ENCODE peak calls at places on chromosomes 11 and 22, in seven cellular contexts. K is GM23338, I is hepatocyte, G is neural progenitor cell, Z is PC-3, J is HCT116, A is GM23248. U is an unnamed sample. For H3K4me1, the result is how much of the 10 kb centered on the place peaks cover.

GRCh38 chr11:118002010-118002540 is 15.9 kb downstream of the IL10RA start:
- DNase-seq in K (no peak), I (no peak), G (no peak), Z (no peak), J (no peak), A (no peak), U (no peak)

GRCh38 chr11:199004-199581 is 6.2 kb downstream of the SCGB1C1 start:
- DNase-seq in K (no peak), I (no peak), G (no peak), Z (no peak), J (no peak), A (no peak), U (no peak)

GRCh38 chr22:26576026-26576680 is 13.8 kb downstream of the TPST2 start:
- DNase-seq in K (no peak), I (no peak), G (no peak), Z (no peak), J (no peak), A (no peak), U (no peak)

GRCh38 chr11:69873166-69874077 is 54.2 kb upstream of the FGF3 start:
- DNase-seq in K (no peak), I (no peak), G (no peak), Z (no peak), J (no peak), A (no peak), U (no peak)

GRCh38 chr11:120245434-120245833 is 5.5 kb downstream of the POU2F3 start:
- DNase-seq in K (no peak), I (no peak), G (no peak), Z (no peak), J (no peak), A (no peak), U (no peak)

GRCh38 chr11:131666006-131666405 is 295.6 kb downstream of the NTM start:
- DNase-seq in K (no peak), I (no peak), G (no peak), Z (no peak), J (no peak), A (peak), U (no peak)

GRCh38 chr22:37244114-37244921 is at the start of gene RAC2:
- DNase-seq in K (peak), I (peak), G (peak), Z (peak), J (peak), A (peak), U (peak)

GRCh38 chr11:1852885-1853284 is at the start of gene LSP1:
- DNase-seq in K (no peak), I (no peak), G (no peak), Z (no peak), J (no peak), A (no peak), U (peak)

GRCh38 chr22:40637181-40638150 is 947 bp upstream of the MRTFA start:
- DNase-seq in K (peak), I (peak), G (no peak), Z (peak), J (no peak), A (peak), U (peak)

GRCh38 chr11:38089728-38090127 is 1491.7 kb upstream of the RAG2 start:
- DNase-seq in K (no peak), I (peak), G (peak), Z (peak), J (no peak), A (no peak), U (no peak)

GRCh38 chr22:25368271-25368670 is 148.8 kb downstream of the CRYBB2 start:
- DNase-seq in K (no peak), I (peak), G (no peak), Z (peak), J (no peak), A (peak), U (no peak)

GRCh38 chr11:19962795-19963163 is 197.5 kb downstream of the DBX1 start:
- DNase-seq in K (no peak), I (no peak), G (no peak), Z (no peak), J (no peak), A (peak), U (no peak)

GRCh38 chr11:131618203-131618602 is 247.8 kb downstream of the NTM start:
- DNase-seq in K (no peak), I (no peak), G (no peak), Z (no peak), J (no peak), A (peak), U (no peak)

GRCh38 chr11:99693941-99694492 is 673.3 kb downstream of the CNTN5 start:
- DNase-seq in K (no peak), I (peak), G (no peak), Z (peak), J (no peak), A (peak), U (no peak)

GRCh38 chr11:18684267-18684666 is 14.3 kb upstream of the TMEM86A start:
- DNase-seq in K (no peak), I (no peak), G (no peak), Z (no peak), J (no peak), A (no peak), U (no peak)

GRCh38 chr11:81990659-81991443 is 742.8 kb downstream of the FAM181B start:
- DNase-seq in K (no peak), I (no peak), G (no peak), Z (no peak), J (no peak), A (no peak), U (no peak)

GRCh38 chr22:36562261-36562835 is 33.4 kb upstream of the EIF3D start:
- DNase-seq in K (no peak), I (no peak), G (no peak), Z (peak), J (no peak), A (peak), U (no peak)

GRCh38 chr11:24760681-24761080 is 263.8 kb downstream of the LUZP2 start:
- DNase-seq in K (no peak), I (no peak), G (no peak), Z (peak), J (no peak), A (no peak), U (no peak)

GRCh38 chr11:28697920-28698827 is 590.0 kb downstream of the METTL15 start:
- DNase-seq in K (peak), I (peak), G (peak), Z (peak), J (peak), A (peak), U (peak)

GRCh38 chr11:74171630-74172465 is 759 bp downstream of the PPME1 start:
- DNase-seq in K (no peak), I (no peak), G (no peak), Z (peak), J (no peak), A (peak), U (no peak)

GRCh38 chr11:12042215-12042676 is 33.8 kb upstream of the DKK3 start:
- DNase-seq in K (peak), I (peak), G (no peak), Z (peak), J (peak), A (peak), U (no peak)

GRCh38 chr11:7546324-7546791 is 32.6 kb downstream of the PPFIBP2 start:
- DNase-seq in K (no peak), I (no peak), G (no peak), Z (peak), J (no peak), A (peak), U (no peak)

GRCh38 chr11:113023228-113023627 is 62.0 kb downstream of the NCAM1 start:
- DNase-seq in K (no peak), I (no peak), G (no peak), Z (no peak), J (no peak), A (peak), U (no peak)

GRCh38 chr22:37454857-37455686 is 27.8 kb upstream of the ELFN2 start:
- DNase-seq in K (no peak), I (peak), G (no peak), Z (peak), J (peak), A (peak), U (no peak)

GRCh38 chr11:65493367-65494176 is 5.3 kb upstream of the MALAT1 start:
- DNase-seq in K (peak), I (peak), G (peak), Z (peak), J (peak), A (peak), U (no peak)

GRCh38 chr11:18804621-18805020 is 13.0 kb upstream of the PTPN5 start:
- DNase-seq in K (no peak), I (no peak), G (no peak), Z (no peak), J (no peak), A (no peak), U (no peak)

GRCh38 chr11:15471709-15472404 is 357.1 kb downstream of the INSC start:
- DNase-seq in K (peak), I (no peak), G (no peak), Z (no peak), J (no peak), A (no peak), U (no peak)

GRCh38 chr11:69280994-69281393 is 13.0 kb upstream of the MYEOV start:
- DNase-seq in K (no peak), I (peak), G (no peak), Z (peak), J (peak), A (peak), U (no peak)

GRCh38 chr22:47762141-47762540 is 999.7 kb downstream of the TBC1D22A start:
- DNase-seq in K (no peak), I (no peak), G (no peak), Z (no peak), J (no peak), A (no peak), U (no peak)

GRCh38 chr22:24060375-24060788 is 49.3 kb downstream of the CABIN1 start:
- DNase-seq in K (no peak), I (no peak), G (no peak), Z (peak), J (no peak), A (peak), U (no peak)

GRCh38 chr22:45777046-45777851 is 105.6 kb downstream of the ATXN10 start:
- DNase-seq in K (no peak), I (no peak), G (no peak), Z (peak), J (no peak), A (peak), U (peak)

GRCh38 chr22:22156716-22157499 is 87.7 kb upstream of the VPREB1 start:
- DNase-seq in K (peak), I (peak), G (peak), Z (peak), J (peak), A (peak), U (peak)

GRCh38 chr11:32374261-32374711 is 61.1 kb downstream of the WT1 start:
- DNase-seq in K (peak), I (peak), G (peak), Z (peak), J (peak), A (peak), U (peak)
- H2AFZ ChIP-seq in K (peak), I (no peak), G (no peak), Z (no peak), J (no peak), A (no peak), U (peak)

DNA sequence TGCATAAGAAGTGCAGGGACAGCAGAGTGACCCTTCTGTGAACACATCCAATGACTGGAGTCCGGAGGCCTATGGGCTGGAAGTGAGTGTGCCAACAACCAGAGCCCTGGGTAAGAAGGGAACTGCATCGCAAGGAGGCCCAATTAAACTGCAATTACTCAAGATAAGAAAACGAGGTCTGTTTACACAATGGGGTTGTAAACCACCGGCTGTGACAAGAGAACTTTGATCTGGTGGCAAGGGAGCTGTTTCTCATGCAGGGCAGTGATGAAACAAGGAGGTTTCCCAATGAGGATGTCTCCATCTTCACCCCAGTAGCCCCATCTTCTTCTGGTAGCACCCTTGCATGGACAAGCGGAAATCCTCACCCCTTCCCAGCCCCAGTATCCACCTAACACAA is 21.5 kb downstream of the ETS1 start:
- DNase-seq in K (no peak), I (peak), G (no peak), Z (no peak), J (no peak), A (no peak), U (no peak)
- TF ChIP-seq EZH2phosphoT487 in K (no peak), I (peak), G (no peak), Z (no peak), J (no peak), A (no peak), U (no peak)

GRCh38 chr11:17500673-17501072 is 24.0 kb upstream of the ABCC8 start:
- DNase-seq in K (no peak), I (no peak), G (no peak), Z (no peak), J (no peak), A (no peak), U (no peak)
- H3K4me1 ChIP-seq in K (under half), I (under half), G (under half), Z (under half), J (under half), A (under half), U (under half)

DNA sequence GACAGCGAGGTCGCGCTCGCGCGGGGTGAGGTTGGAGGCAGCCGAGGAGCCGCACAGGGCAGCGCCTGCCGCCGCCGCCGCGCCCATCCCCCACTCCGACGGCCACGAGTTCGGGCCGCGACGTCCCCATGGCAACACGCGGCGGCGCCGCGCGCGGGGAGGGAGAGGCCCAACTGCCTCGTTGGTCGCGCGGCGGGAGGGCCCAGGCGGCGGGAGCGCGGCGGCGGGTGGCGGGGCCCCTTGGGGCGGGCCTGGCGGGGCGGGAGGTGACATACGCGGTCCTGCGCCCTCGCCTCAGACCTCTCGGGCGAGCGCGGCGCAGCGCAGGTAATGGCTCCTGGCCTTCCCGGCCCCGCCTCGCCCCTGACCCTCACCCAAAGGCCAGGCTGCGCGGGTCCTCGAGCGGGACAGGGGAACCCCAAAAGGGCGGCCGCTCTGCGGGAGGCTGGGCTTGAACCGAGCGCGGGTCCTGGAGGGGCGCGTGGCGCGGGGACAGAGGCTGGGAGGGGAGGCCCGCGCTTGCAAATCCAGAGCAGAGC is at the start of gene DEUP1:
- DNase-seq in K (peak), I (peak), G (peak), Z (peak), J (no peak), A (peak), U (no peak)
- H2AFZ ChIP-seq in K (peak), I (peak), G (peak), Z (peak), J (no peak), A (peak), U (no peak)

DNA sequence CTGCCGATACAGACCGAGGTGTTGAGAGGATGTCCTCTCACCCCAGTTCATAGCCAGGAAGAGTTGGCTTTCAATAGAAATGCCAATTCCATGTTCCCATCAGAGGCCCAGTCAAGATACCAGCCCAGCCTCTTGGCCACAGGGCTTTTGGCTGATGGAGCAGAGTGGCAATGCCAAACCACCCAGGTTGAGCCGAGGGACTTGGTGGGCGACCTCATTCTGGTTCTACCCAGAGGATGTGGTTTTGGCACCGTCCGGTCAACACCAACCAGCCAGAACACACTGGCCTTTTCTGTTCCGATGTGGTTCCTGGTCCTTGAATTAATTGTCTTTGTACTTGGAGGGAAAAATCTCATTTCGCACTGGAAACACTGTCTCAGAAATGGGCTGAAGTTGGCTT is 60.5 kb downstream of the COMMD9 start:
- DNase-seq in K (no peak), I (no peak), G (no peak), Z (no peak), J (no peak), A (no peak), U (no peak)
- TF ChIP-seq EZH2phosphoT487 in K (no peak), I (no peak), G (no peak), Z (no peak), J (no peak), A (no peak), U (no peak)

GRCh38 chr22:48782326-48782725 is 1045.3 kb downstream of the BRD1 start:
- DNase-seq in K (no peak), I (no peak), G (no peak), Z (no peak), J (no peak), A (no peak), U (no peak)
- H3K4me1 ChIP-seq in K (under half), I (under half), G (under half), Z (under half), J (under half), A (under half), U (under half)

GRCh38 chr11:104361975-104362374 is 198.0 kb upstream of the PDGFD start:
- DNase-seq in K (no peak), I (no peak), G (no peak), Z (no peak), J (no peak), A (no peak), U (no peak)
- H2AFZ ChIP-seq in K (peak), I (no peak), G (peak), Z (no peak), J (no peak), A (no peak), U (no peak)

DNA sequence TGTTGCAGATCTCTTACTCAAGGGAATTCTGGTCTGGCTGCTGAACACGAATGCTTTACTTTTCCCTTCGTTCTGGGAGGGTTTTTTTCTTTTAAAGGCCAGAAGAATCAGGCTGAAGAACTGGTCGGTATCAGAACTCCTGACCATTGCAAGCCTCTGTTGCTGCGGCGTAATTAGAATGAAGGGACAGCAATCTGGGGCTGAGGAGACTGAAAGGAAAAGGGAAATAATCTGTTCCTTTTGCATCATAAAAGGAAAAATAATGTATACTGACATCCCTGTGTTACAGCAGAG is 652 bp downstream of the SC5D start:
- DNase-seq in K (no peak), I (no peak), G (no peak), Z (peak), J (no peak), A (peak), U (no peak)
- TF ChIP-seq EZH2phosphoT487 in K (no peak), I (no peak), G (no peak), Z (no peak), J (no peak), A (no peak), U (no peak)

GRCh38 chr11:64094463-64095223 is 58.9 kb downstream of the FLRT1 start:
- DNase-seq in K (no peak), I (no peak), G (peak), Z (peak), J (peak), A (peak), U (no peak)

GRCh38 chr11:64092761-64093136 is 57.0 kb downstream of the FLRT1 start:
- DNase-seq in K (no peak), I (no peak), G (peak), Z (no peak), J (no peak), A (no peak), U (no peak)

GRCh38 chr11:64095286-64095825 is 59.6 kb downstream of the FLRT1 start:
- DNase-seq in K (no peak), I (no peak), G (no peak), Z (no peak), J (no peak), A (no peak), U (no peak)

GRCh38 chr11:64092119-64092760 is 56.5 kb downstream of the FLRT1 start:
- DNase-seq in K (no peak), I (no peak), G (no peak), Z (no peak), J (no peak), A (no peak), U (no peak)

DNA sequence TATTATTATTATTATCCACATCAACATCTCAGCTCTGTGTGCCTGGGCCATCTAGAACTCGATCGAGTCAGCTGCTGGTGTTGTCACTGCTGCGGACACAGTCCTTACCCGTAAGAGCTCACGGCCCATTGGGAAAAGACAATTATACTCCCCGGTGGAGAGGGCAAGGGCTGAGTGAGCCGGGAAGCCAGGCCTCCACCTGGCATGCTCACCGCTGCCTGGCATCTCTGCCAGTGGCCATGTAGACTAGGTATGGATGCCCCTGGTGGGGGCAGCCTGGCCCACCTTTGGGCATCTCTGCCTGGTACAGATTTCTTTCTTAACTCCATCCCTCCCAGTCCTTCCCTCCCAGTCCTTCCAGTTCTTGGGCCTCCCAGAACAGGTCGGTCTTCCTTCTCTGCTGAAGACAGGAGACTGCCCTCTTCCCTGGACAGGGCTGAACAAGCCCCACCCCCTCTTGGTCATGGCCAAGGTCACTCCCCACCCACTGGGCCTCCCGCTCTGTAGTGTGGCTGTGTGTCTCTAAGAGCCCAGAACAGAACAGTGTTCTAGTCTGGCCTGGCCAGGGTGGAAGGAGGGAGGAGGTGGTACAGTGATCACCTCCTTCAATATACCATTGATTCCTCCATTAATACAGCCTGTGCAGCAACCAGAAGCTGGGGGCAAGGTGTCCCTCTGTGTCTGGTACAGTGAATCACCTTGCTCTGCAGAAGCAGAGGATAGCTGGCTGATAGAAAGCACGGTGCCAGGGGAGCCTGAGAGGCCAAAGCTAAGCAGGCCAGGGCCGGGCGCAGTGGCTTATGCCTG is 57.7 kb downstream of the FLRT1 start:
- DNase-seq in K (no peak), I (peak), G (no peak), Z (peak), J (no peak), A (no peak), U (no peak)
- H3K4me1 ChIP-seq in K (under half), I (half or more), G (half or more), Z (under half), J (under half), A (under half), U (under half)

GRCh38 chr11:125329786-125330185 is 165.2 kb downstream of the PKNOX2 start:
- DNase-seq in K (no peak), I (no peak), G (no peak), Z (no peak), J (no peak), A (no peak), U (no peak)
- H2AFZ ChIP-seq in K (no peak), I (no peak), G (no peak), Z (no peak), J (no peak), A (no peak), U (no peak)

U was measured in OCI-LY7.